ENCODE peak calls at places on chromosomes 5 and 9, in seven cellular contexts. J is GM12878, Y is fibroblast of lung, W is GM23338, G is neural progenitor cell, E is SK-N-SH, P is astrocyte. U is an unnamed sample.

GRCh38 chr9:126497673-126498255 is 116.0 kb upstream of the LMX1B start:
- DNase-seq in J (no peak), E (no peak), P (no peak), Y (no peak), W (no peak), G (no peak), U (no peak)

GRCh38 chr9:94650924-94651323 is 11.6 kb upstream of the FBP1 start:
- DNase-seq in Y (no peak), J (no peak), P (no peak), G (no peak), W (no peak), E (no peak), U (no peak)

GRCh38 chr5:132830436-132831094 is at the start of gene SHROOM1:
- DNase-seq in E (peak; percentile 83), G (peak; percentile 76), Y (peak; percentile 62), P (peak; percentile 28), J (no peak), W (peak; percentile 86), U (peak; percentile 50)

GRCh38 chr5:96142786-96143434 is 181.3 kb upstream of the ELL2 start:
- DNase-seq in G (no peak), E (no peak), W (no peak), P (peak; percentile 39), J (no peak), Y (peak; percentile 49), U (peak; percentile 69)

GRCh38 chr9:76269789-76270188 is 124.4 kb downstream of the RFK start:
- DNase-seq in E (no peak), G (no peak), W (no peak), Y (peak; percentile 49), P (peak; percentile 49), J (no peak), U (peak; percentile 70)

GRCh38 chr9:133888048-133888778 is 103.9 kb downstream of the VAV2 start:
- DNase-seq in E (peak; percentile 79), J (no peak), G (peak; percentile 37), P (no peak), Y (no peak), W (no peak), U (peak; percentile 53)

GRCh38 chr9:114314256-114314867 is 8.5 kb upstream of the ORM1 start:
- DNase-seq in J (no peak), E (no peak), P (no peak), Y (no peak), G (no peak), W (no peak), U (no peak)

GRCh38 chr9:33241298-33241697 is 1.3 kb downstream of the SPINK4 start:
- DNase-seq in E (no peak), Y (no peak), P (no peak), G (no peak), J (no peak), W (no peak), U (no peak)

GRCh38 chr5:40446910-40447309 is 232.8 kb upstream of the PTGER4 start:
- DNase-seq in G (no peak), W (no peak), E (no peak), P (peak; percentile 51), Y (peak; percentile 61), J (no peak), U (peak; percentile 85)

GRCh38 chr5:33037101-33037500 is 326.0 kb downstream of the NPR3 start:
- DNase-seq in Y (peak; percentile 51), P (peak; percentile 51), E (no peak), G (no peak), J (no peak), W (no peak), U (no peak)

GRCh38 chr9:124428751-124429529 is 13.7 kb upstream of the PSMB7 start:
- DNase-seq in G (no peak), Y (no peak), W (no peak), P (no peak), J (no peak), E (no peak), U (no peak)

GRCh38 chr5:20832204-20833080 is 844.4 kb upstream of the CDH18 start:
- DNase-seq in J (no peak), E (no peak), W (peak; percentile 8), Y (no peak), P (no peak), G (no peak), U (no peak)

GRCh38 chr9:125613156-125613555 is 93.9 kb downstream of the MAPKAP1 start:
- DNase-seq in Y (no peak), E (no peak), W (peak; percentile 21), G (no peak), P (no peak), J (no peak), U (no peak)

GRCh38 chr5:54944364-54944763 is 41.0 kb downstream of the ESM1 start:
- DNase-seq in W (peak; percentile 50), Y (peak; percentile 30), E (peak; percentile 22), J (no peak), G (peak; percentile 18), P (peak; percentile 13), U (peak; percentile 45)

GRCh38 chr9:132506907-132507669 is 75.3 kb upstream of the BARHL1 start:
- DNase-seq in Y (no peak), G (no peak), E (peak; percentile 84), P (no peak), J (no peak), W (no peak), U (peak; percentile 3)

GRCh38 chr9:133009906-133010582 is 20.8 kb upstream of the GTF3C5 start:
- DNase-seq in G (no peak), J (no peak), P (no peak), Y (no peak), E (no peak), W (no peak), U (no peak)

GRCh38 chr5:137078171-137078665 is 420.9 kb downstream of the SPOCK1 start:
- DNase-seq in J (no peak), P (peak; percentile 59), W (peak; percentile 11), Y (peak; percentile 73), G (no peak), E (no peak), U (no peak)

GRCh38 chr5:50889790-50890189 is 223.4 kb downstream of the PARP8 start:
- DNase-seq in P (no peak), W (no peak), J (no peak), E (no peak), G (no peak), Y (no peak), U (peak; percentile 2)

GRCh38 chr9:36113999-36114398 is 22.5 kb upstream of the GLIPR2 start:
- DNase-seq in W (no peak), Y (no peak), J (no peak), P (no peak), G (no peak), E (no peak), U (no peak)

GRCh38 chr9:36116593-36116992 is 19.9 kb upstream of the GLIPR2 start:
- DNase-seq in J (no peak), G (no peak), E (no peak), Y (peak; percentile 35), W (no peak), P (no peak), U (no peak)

GRCh38 chr9:36118201-36118600 is 18.3 kb upstream of the GLIPR2 start:
- DNase-seq in W (no peak), G (no peak), Y (no peak), J (no peak), P (no peak), E (no peak), U (no peak)

GRCh38 chr9:36110434-36110833 is 26.1 kb upstream of the GLIPR2 start:
- DNase-seq in J (no peak), P (no peak), W (no peak), E (no peak), Y (no peak), G (no peak), U (no peak)

DNA sequence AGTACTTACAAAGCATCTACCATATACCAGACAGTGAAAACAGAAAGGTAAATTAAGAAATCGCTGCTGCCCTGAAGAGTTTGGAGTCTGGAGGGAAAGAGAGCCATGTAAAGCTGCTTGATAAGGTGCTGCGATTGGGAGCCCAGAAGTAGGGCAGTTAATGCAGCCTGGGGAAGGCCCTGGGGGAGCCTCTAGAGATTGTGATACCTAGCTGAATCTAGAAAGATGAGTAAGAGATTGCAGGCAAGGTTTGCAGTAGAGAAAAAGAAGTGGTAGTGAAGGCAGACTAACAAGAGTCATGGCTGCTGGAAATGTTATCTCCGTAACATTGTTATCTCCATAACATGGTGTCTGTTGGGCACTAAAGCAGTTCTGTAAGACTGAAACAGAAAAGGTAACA is 24.0 kb upstream of the GLIPR2 start:
- DNase-seq in J (no peak), Y (no peak), E (no peak), W (no peak), P (no peak), G (no peak), U (no peak)
- H2AFZ ChIP-seq in J (no peak overlapping the region), Y (no peak overlapping the region), E (no peak overlapping the region), W (no peak overlapping the region), P (no peak overlapping the region), G (no peak overlapping the region), U (no peak overlapping the region)

DNA sequence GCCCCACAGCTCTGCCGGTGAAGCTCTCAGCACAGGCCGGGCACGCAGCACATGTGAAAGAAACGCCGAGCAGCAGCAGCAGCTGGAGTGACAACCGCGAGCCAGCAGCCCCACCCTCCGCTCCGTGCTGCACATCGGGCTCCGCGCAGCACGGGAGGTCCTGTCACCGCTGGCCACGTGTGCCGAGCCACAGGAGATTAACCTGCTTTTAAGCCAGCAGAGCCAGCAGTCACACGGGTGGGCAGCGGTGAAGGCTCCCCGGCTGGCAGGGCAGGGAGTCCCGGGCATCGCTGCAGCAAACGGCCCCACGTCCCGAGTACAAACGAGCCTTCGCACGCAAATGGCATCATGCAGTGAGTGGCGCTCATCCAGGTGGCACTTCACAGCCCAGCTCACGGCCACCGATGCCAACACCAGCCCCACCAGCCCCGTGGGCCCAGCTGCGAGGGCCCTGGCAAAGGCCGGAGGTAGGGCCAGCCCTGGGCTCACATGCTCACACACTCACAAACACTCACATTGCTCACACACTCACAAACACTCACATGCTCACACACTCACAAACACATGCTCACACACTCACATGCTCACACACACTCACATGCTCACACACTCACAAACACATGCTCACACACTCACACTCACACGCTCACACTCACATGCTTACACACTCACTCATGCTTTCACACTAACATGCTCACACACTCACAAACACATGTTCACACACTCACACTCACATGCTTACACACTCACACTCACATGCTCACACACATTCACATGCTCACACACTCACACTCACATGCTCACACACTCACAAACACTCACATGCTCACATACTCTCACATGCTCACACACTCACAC is 11.1 kb downstream of the CCDC187 start:
- DNase-seq in P (no peak), J (no peak), G (no peak), Y (no peak), E (peak; percentile 67), W (no peak), U (no peak)
- H2AFZ ChIP-seq in P (no peak overlapping the region), J (no peak overlapping the region), G (no peak overlapping the region), Y (no peak overlapping the region), E (no peak overlapping the region), W (no peak overlapping the region), U (no peak overlapping the region)

GRCh38 chr5:67235399-67236110 is 39.0 kb upstream of the CD180 start:
- DNase-seq in W (no peak), G (no peak), Y (no peak), E (no peak), J (no peak), P (no peak), U (peak; percentile 21)
- H2AFZ ChIP-seq in W (no peak overlapping the region), G (no peak overlapping the region), Y (no peak overlapping the region), E (no peak overlapping the region), J (no peak overlapping the region), P (no peak overlapping the region), U (no peak overlapping the region)

DNA sequence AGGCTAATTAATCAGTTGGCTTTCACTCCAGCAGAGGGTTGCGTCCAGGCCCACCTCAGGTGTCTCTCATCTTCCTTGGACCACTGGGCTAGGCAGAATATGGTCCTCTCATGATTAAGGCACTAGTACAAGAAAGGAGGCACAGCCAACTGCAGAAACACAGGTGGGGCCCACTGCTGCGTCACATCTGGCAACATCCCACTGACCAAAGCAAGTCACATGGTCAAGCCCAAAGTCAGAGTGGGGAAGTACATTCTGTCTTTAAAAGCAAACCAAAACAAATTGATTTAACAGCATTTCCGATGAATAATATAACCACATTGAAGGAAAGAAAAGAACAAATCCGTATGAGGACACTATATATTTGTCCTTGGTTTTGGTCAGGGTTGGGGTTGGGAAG is 28.0 kb upstream of the UBTD2 start:
- DNase-seq in J (no peak), G (no peak), Y (no peak), W (no peak), P (no peak), E (no peak), U (no peak)
- H2AFZ ChIP-seq in J (no peak overlapping the region), G (no peak overlapping the region), Y (no peak overlapping the region), W (no peak overlapping the region), P (no peak overlapping the region), E (no peak overlapping the region), U (no peak overlapping the region)

U was measured in mesenchymal stem cell.